ENCODE peak calls at places on chromosomes 1 and 21, in seven cellular contexts. One of them, this sample, is unnamed.

GRCh38 chr1:24557711-24558121 is 1.8 kb downstream of the NCMAP start:
- DNase-seq in mesendoderm: no peak
- DNase-seq in H1: no peak
- DNase-seq in IMR-90: no peak
- DNase-seq in neuronal stem cell: no peak
- DNase-seq in trophoblast cell: no peak
- DNase-seq in H9: no peak
- DNase-seq in this sample: peak

GRCh38 chr1:200971955-200972711 is 51.4 kb downstream of the KIF21B start:
- DNase-seq in neuronal stem cell: peak
- DNase-seq in H1: peak
- DNase-seq in trophoblast cell: peak
- DNase-seq in mesendoderm: peak
- DNase-seq in H9: peak
- DNase-seq in IMR-90: peak
- DNase-seq in this sample: peak

GRCh38 chr1:23444104-23444533 is 19.6 kb upstream of the TCEA3 start:
- DNase-seq in H1: no peak
- DNase-seq in IMR-90: peak
- DNase-seq in trophoblast cell: no peak
- DNase-seq in neuronal stem cell: no peak
- DNase-seq in mesendoderm: no peak
- DNase-seq in H9: no peak
- DNase-seq in this sample: peak

GRCh38 chr1:23422313-23422877 is 2.2 kb downstream of the TCEA3 start:
- DNase-seq in trophoblast cell: no peak
- DNase-seq in IMR-90: peak
- DNase-seq in H1: no peak
- DNase-seq in H9: no peak
- DNase-seq in mesendoderm: no peak
- DNase-seq in neuronal stem cell: no peak
- DNase-seq in this sample: peak

GRCh38 chr1:244651956-244652698 is 799 bp upstream of the DESI2 start:
- DNase-seq in trophoblast cell: no peak
- DNase-seq in H9: no peak
- DNase-seq in IMR-90: peak
- DNase-seq in neuronal stem cell: peak
- DNase-seq in mesendoderm: no peak
- DNase-seq in H1: no peak
- DNase-seq in this sample: no peak

GRCh38 chr21:28540514-28540913 is 452.2 kb downstream of the LTN1 start:
- DNase-seq in H9: no peak
- DNase-seq in trophoblast cell: no peak
- DNase-seq in H1: no peak
- DNase-seq in mesendoderm: no peak
- DNase-seq in neuronal stem cell: no peak
- DNase-seq in IMR-90: peak
- DNase-seq in this sample: peak

GRCh38 chr1:6128276-6129081 is 51.6 kb downstream of the CHD5 start:
- DNase-seq in neuronal stem cell: no peak
- DNase-seq in IMR-90: no peak
- DNase-seq in H1: no peak
- DNase-seq in H9: no peak
- DNase-seq in trophoblast cell: no peak
- DNase-seq in mesendoderm: no peak
- DNase-seq in this sample: no peak

GRCh38 chr1:166849135-166849534 is 9.9 kb downstream of the POGK start:
- DNase-seq in neuronal stem cell: no peak
- DNase-seq in mesendoderm: no peak
- DNase-seq in H9: no peak
- DNase-seq in trophoblast cell: no peak
- DNase-seq in IMR-90: no peak
- DNase-seq in H1: no peak
- DNase-seq in this sample: no peak

DNA sequence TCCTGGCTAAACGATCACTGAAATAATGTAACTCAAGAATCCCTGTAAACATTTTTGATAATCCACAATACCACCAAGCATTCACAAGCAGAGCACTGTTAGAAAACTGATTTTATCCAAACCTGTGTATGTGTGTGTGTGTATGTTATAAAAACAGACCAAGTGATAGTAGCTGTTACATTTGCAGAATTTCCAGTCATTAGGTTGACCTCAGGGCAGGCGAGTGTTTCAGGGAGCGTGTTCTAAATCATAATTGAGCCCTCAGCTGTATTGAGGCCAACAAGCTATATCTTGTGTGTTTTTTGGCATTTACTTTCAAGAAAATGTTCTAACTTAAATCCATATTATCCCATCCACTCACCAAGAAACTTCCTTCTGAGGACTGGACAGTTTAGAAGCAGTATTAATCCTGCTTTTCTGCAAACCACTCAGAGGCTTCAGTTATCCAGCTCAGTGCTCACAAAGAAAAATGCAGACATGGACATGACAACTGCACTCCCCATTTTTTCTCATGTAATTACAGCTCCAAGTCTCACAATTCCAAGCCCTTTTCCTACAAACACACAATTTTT is 12.0 kb downstream of the DDAH1 start:
- DNase-seq in IMR-90: no peak
- DNase-seq in H1: no peak
- DNase-seq in H9: no peak
- DNase-seq in mesendoderm: no peak
- DNase-seq in trophoblast cell: no peak
- DNase-seq in neuronal stem cell: no peak
- DNase-seq in this sample: no peak
- H4K8ac ChIP-seq in IMR-90: peak
- H4K8ac ChIP-seq in H1: no peak
- H4K8ac ChIP-seq in H9: no peak
- H4K8ac ChIP-seq in mesendoderm: no peak
- H4K8ac ChIP-seq in trophoblast cell: no peak
- H4K8ac ChIP-seq in neuronal stem cell: no peak
- H4K8ac ChIP-seq in this sample: no peak

GRCh38 chr21:25578070-25578961 is 29.0 kb downstream of the MRPL39 start:
- DNase-seq in trophoblast cell: no peak
- DNase-seq in mesendoderm: peak
- DNase-seq in IMR-90: peak
- DNase-seq in H1: no peak
- DNase-seq in H9: no peak
- DNase-seq in neuronal stem cell: no peak
- DNase-seq in this sample: no peak
- H4K8ac ChIP-seq in trophoblast cell: no peak
- H4K8ac ChIP-seq in mesendoderm: no peak
- H4K8ac ChIP-seq in IMR-90: no peak
- H4K8ac ChIP-seq in H1: no peak
- H4K8ac ChIP-seq in H9: no peak
- H4K8ac ChIP-seq in neuronal stem cell: no peak
- H4K8ac ChIP-seq in this sample: no peak

GRCh38 chr1:61247881-61248752 is 165.8 kb downstream of the NFIA start:
- DNase-seq in IMR-90: no peak
- DNase-seq in trophoblast cell: no peak
- DNase-seq in mesendoderm: no peak
- DNase-seq in H1: no peak
- DNase-seq in neuronal stem cell: peak
- DNase-seq in H9: no peak
- DNase-seq in this sample: no peak
- H4K8ac ChIP-seq in IMR-90: no peak
- H4K8ac ChIP-seq in trophoblast cell: no peak
- H4K8ac ChIP-seq in mesendoderm: no peak
- H4K8ac ChIP-seq in H1: no peak
- H4K8ac ChIP-seq in neuronal stem cell: no peak
- H4K8ac ChIP-seq in H9: no peak
- H4K8ac ChIP-seq in this sample: no peak

GRCh38 chr21:39703578-39703977 is 41.4 kb upstream of the IGSF5 start:
- DNase-seq in H9: no peak
- DNase-seq in H1: no peak
- DNase-seq in mesendoderm: no peak
- DNase-seq in neuronal stem cell: no peak
- DNase-seq in trophoblast cell: no peak
- DNase-seq in IMR-90: no peak
- DNase-seq in this sample: no peak
- H4K8ac ChIP-seq in H9: no peak
- H4K8ac ChIP-seq in H1: no peak
- H4K8ac ChIP-seq in mesendoderm: no peak
- H4K8ac ChIP-seq in neuronal stem cell: no peak
- H4K8ac ChIP-seq in trophoblast cell: no peak
- H4K8ac ChIP-seq in IMR-90: no peak
- H4K8ac ChIP-seq in this sample: no peak

GRCh38 chr1:106998431-106999002 is 58.0 kb upstream of the PRMT6 start:
- DNase-seq in mesendoderm: no peak
- DNase-seq in trophoblast cell: no peak
- DNase-seq in IMR-90: no peak
- DNase-seq in H1: no peak
- DNase-seq in neuronal stem cell: no peak
- DNase-seq in H9: no peak
- DNase-seq in this sample: no peak
- H4K8ac ChIP-seq in mesendoderm: no peak
- H4K8ac ChIP-seq in trophoblast cell: no peak
- H4K8ac ChIP-seq in IMR-90: no peak
- H4K8ac ChIP-seq in H1: no peak
- H4K8ac ChIP-seq in neuronal stem cell: no peak
- H4K8ac ChIP-seq in H9: no peak
- H4K8ac ChIP-seq in this sample: no peak

GRCh38 chr1:54784066-54784465 is 17.1 kb downstream of the TTC22 start:
- DNase-seq in trophoblast cell: no peak
- DNase-seq in H9: no peak
- DNase-seq in IMR-90: no peak
- DNase-seq in mesendoderm: no peak
- DNase-seq in neuronal stem cell: no peak
- DNase-seq in H1: no peak
- DNase-seq in this sample: no peak

GRCh38 chr1:54788462-54788861 is 12.7 kb downstream of the TTC22 start:
- DNase-seq in H9: no peak
- DNase-seq in H1: no peak
- DNase-seq in trophoblast cell: no peak
- DNase-seq in mesendoderm: no peak
- DNase-seq in neuronal stem cell: no peak
- DNase-seq in IMR-90: no peak
- DNase-seq in this sample: no peak

GRCh38 chr1:54782588-54782987 is 18.3 kb upstream of the PARS2 start:
- DNase-seq in mesendoderm: no peak
- DNase-seq in H9: no peak
- DNase-seq in neuronal stem cell: no peak
- DNase-seq in H1: no peak
- DNase-seq in IMR-90: no peak
- DNase-seq in trophoblast cell: no peak
- DNase-seq in this sample: no peak

GRCh38 chr1:54787604-54788003 is 13.5 kb downstream of the TTC22 start:
- DNase-seq in neuronal stem cell: no peak
- DNase-seq in H1: no peak
- DNase-seq in H9: no peak
- DNase-seq in mesendoderm: no peak
- DNase-seq in IMR-90: no peak
- DNase-seq in trophoblast cell: no peak
- DNase-seq in this sample: no peak

DNA sequence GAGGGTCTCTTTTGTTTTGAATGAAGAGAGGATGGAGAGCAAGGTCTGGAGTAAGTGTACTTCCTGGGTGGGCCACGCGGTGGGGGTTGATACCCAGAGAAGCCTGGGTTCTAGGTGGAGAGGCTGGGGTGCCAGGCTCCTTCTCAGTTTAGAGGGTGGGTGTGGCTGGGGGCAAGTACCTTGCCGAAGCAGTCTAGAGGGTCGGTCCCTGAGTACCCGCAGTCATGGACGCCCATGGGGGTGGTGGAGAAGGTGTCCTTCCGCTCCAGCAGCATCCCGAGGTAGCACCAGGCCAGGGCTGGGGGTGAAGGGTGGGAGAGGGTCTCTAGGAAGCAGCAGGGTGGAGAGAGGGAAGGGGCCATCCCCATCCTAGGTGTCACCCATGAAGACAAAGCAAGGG is 14.3 kb downstream of the TTC22 start:
- DNase-seq in IMR-90: no peak
- DNase-seq in trophoblast cell: no peak
- DNase-seq in neuronal stem cell: no peak
- DNase-seq in H1: no peak
- DNase-seq in H9: no peak
- DNase-seq in mesendoderm: no peak
- DNase-seq in this sample: no peak
- H4K8ac ChIP-seq in IMR-90: no peak
- H4K8ac ChIP-seq in trophoblast cell: no peak
- H4K8ac ChIP-seq in neuronal stem cell: no peak
- H4K8ac ChIP-seq in H1: no peak
- H4K8ac ChIP-seq in H9: no peak
- H4K8ac ChIP-seq in mesendoderm: no peak
- H4K8ac ChIP-seq in this sample: no peak

DNA sequence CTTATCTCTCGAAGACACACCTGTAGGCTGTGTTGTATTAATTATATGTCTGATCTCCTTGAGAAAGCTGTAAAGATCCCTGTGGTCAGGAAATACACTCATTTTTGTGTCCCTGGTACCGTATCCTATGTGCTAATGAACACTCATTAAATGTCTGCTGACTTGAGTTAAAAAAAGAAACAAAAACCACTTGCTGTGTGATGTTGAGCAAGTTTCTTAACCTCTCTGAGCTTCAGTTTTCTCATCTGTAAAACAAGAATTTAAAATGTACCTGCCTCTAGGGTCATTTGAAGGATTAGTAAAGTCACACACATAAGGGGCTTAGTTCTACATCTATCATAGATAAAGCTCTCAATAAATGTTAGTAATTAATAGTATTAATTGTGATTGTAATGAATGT is 91.3 kb downstream of the VWA5B1 start:
- DNase-seq in H1: no peak
- DNase-seq in H9: no peak
- DNase-seq in IMR-90: no peak
- DNase-seq in trophoblast cell: no peak
- DNase-seq in mesendoderm: no peak
- DNase-seq in neuronal stem cell: no peak
- DNase-seq in this sample: no peak
- H4K8ac ChIP-seq in H1: no peak
- H4K8ac ChIP-seq in H9: no peak
- H4K8ac ChIP-seq in IMR-90: no peak
- H4K8ac ChIP-seq in trophoblast cell: no peak
- H4K8ac ChIP-seq in mesendoderm: no peak
- H4K8ac ChIP-seq in neuronal stem cell: no peak
- H4K8ac ChIP-seq in this sample: no peak

GRCh38 chr1:207306023-207306422 is 15.5 kb upstream of the CD55 start:
- DNase-seq in neuronal stem cell: no peak
- DNase-seq in H1: no peak
- DNase-seq in IMR-90: no peak
- DNase-seq in mesendoderm: no peak
- DNase-seq in trophoblast cell: no peak
- DNase-seq in H9: no peak
- DNase-seq in this sample: no peak
- H4K8ac ChIP-seq in neuronal stem cell: no peak
- H4K8ac ChIP-seq in H1: no peak
- H4K8ac ChIP-seq in IMR-90: no peak
- H4K8ac ChIP-seq in mesendoderm: no peak
- H4K8ac ChIP-seq in trophoblast cell: no peak
- H4K8ac ChIP-seq in H9: no peak
- H4K8ac ChIP-seq in this sample: no peak

GRCh38 chr1:108561145-108561458 is 1.2 kb downstream of the EEIG2 start:
- DNase-seq in trophoblast cell: no peak
- DNase-seq in mesendoderm: no peak
- DNase-seq in H1: no peak
- DNase-seq in neuronal stem cell: no peak
- DNase-seq in H9: no peak
- DNase-seq in IMR-90: no peak
- DNase-seq in this sample: no peak
- H4K8ac ChIP-seq in trophoblast cell: no peak
- H4K8ac ChIP-seq in mesendoderm: no peak
- H4K8ac ChIP-seq in H1: no peak
- H4K8ac ChIP-seq in neuronal stem cell: no peak
- H4K8ac ChIP-seq in H9: no peak
- H4K8ac ChIP-seq in IMR-90: no peak
- H4K8ac ChIP-seq in this sample: no peak

GRCh38 chr1:54995013-54995760 is 3.5 kb upstream of the BSND start:
- DNase-seq in IMR-90: no peak
- DNase-seq in mesendoderm: peak
- DNase-seq in H9: peak
- DNase-seq in H1: no peak
- DNase-seq in neuronal stem cell: no peak
- DNase-seq in trophoblast cell: no peak
- DNase-seq in this sample: no peak
- H4K8ac ChIP-seq in IMR-90: no peak
- H4K8ac ChIP-seq in mesendoderm: no peak
- H4K8ac ChIP-seq in H9: no peak
- H4K8ac ChIP-seq in H1: no peak
- H4K8ac ChIP-seq in neuronal stem cell: no peak
- H4K8ac ChIP-seq in trophoblast cell: no peak
- H4K8ac ChIP-seq in this sample: no peak

This sample was measured in mesenchymal stem cell.